ENCODE peak calls at places on chromosomes 5 and 9, in nine cellular contexts. One of them, this sample, is unnamed.

GRCh38 chr5:72234265-72234700 is 85.8 kb downstream of the MRPS27 start:
- ATAC-seq in esophagus mucosa: peak; percentile 67
- ATAC-seq in HCT116: peak; percentile 49
- ATAC-seq in activated CD4-positive, CD25-positive, alpha-beta regulatory T cell treated with anti-CD3 and anti-CD28 coated beads, Interleukin-2, amount 50 U/mL, for 24 hours: peak; percentile 94
- ATAC-seq in gastroesophageal sphincter: no peak
- ATAC-seq in activated CD8-positive, alpha-beta T cell treated with anti-CD3 and anti-CD28 coated beads for 36 hours: peak; percentile 94
- ATAC-seq in foreskin keratinocyte: peak; percentile 86
- ATAC-seq in Panc1: no peak
- ATAC-seq in naive thymus-derived CD8-positive, alpha-beta T cell: peak; percentile 27
- ATAC-seq in this sample: peak; percentile 34

GRCh38 chr5:1521671-1522600 is 1.8 kb downstream of the LPCAT1 start:
- ATAC-seq in esophagus mucosa: no peak
- ATAC-seq in HCT116: peak; percentile 43
- ATAC-seq in activated CD4-positive, CD25-positive, alpha-beta regulatory T cell treated with anti-CD3 and anti-CD28 coated beads, Interleukin-2, amount 50 U/mL, for 24 hours: no peak
- ATAC-seq in gastroesophageal sphincter: no peak
- ATAC-seq in activated CD8-positive, alpha-beta T cell treated with anti-CD3 and anti-CD28 coated beads for 36 hours: no peak
- ATAC-seq in foreskin keratinocyte: peak; percentile 54
- ATAC-seq in Panc1: no peak
- ATAC-seq in naive thymus-derived CD8-positive, alpha-beta T cell: no peak
- ATAC-seq in this sample: no peak

GRCh38 chr5:36444582-36444999 is 142.9 kb upstream of the RANBP3L start:
- ATAC-seq in esophagus mucosa: peak; percentile 54
- ATAC-seq in HCT116: no peak
- ATAC-seq in activated CD4-positive, CD25-positive, alpha-beta regulatory T cell treated with anti-CD3 and anti-CD28 coated beads, Interleukin-2, amount 50 U/mL, for 24 hours: no peak
- ATAC-seq in gastroesophageal sphincter: peak; percentile 56
- ATAC-seq in activated CD8-positive, alpha-beta T cell treated with anti-CD3 and anti-CD28 coated beads for 36 hours: no peak
- ATAC-seq in foreskin keratinocyte: peak; percentile 51
- ATAC-seq in Panc1: no peak
- ATAC-seq in naive thymus-derived CD8-positive, alpha-beta T cell: no peak
- ATAC-seq in this sample: no peak

GRCh38 chr5:12095808-12096281 is 191.6 kb upstream of the CTNND2 start:
- ATAC-seq in esophagus mucosa: no peak
- ATAC-seq in HCT116: no peak
- ATAC-seq in activated CD4-positive, CD25-positive, alpha-beta regulatory T cell treated with anti-CD3 and anti-CD28 coated beads, Interleukin-2, amount 50 U/mL, for 24 hours: no peak
- ATAC-seq in gastroesophageal sphincter: no peak
- ATAC-seq in activated CD8-positive, alpha-beta T cell treated with anti-CD3 and anti-CD28 coated beads for 36 hours: no peak
- ATAC-seq in foreskin keratinocyte: peak; percentile 76
- ATAC-seq in Panc1: no peak
- ATAC-seq in naive thymus-derived CD8-positive, alpha-beta T cell: no peak
- ATAC-seq in this sample: no peak

GRCh38 chr9:114685951-114686350 is 4.0 kb upstream of the TEX48 start:
- ATAC-seq in esophagus mucosa: no peak
- ATAC-seq in HCT116: no peak
- ATAC-seq in activated CD4-positive, CD25-positive, alpha-beta regulatory T cell treated with anti-CD3 and anti-CD28 coated beads, Interleukin-2, amount 50 U/mL, for 24 hours: no peak
- ATAC-seq in gastroesophageal sphincter: no peak
- ATAC-seq in activated CD8-positive, alpha-beta T cell treated with anti-CD3 and anti-CD28 coated beads for 36 hours: no peak
- ATAC-seq in foreskin keratinocyte: no peak
- ATAC-seq in Panc1: no peak
- ATAC-seq in naive thymus-derived CD8-positive, alpha-beta T cell: no peak
- ATAC-seq in this sample: no peak

GRCh38 chr9:27440888-27441740 is 83.0 kb upstream of the IFNK start:
- ATAC-seq in esophagus mucosa: no peak
- ATAC-seq in HCT116: no peak
- ATAC-seq in activated CD4-positive, CD25-positive, alpha-beta regulatory T cell treated with anti-CD3 and anti-CD28 coated beads, Interleukin-2, amount 50 U/mL, for 24 hours: no peak
- ATAC-seq in gastroesophageal sphincter: no peak
- ATAC-seq in activated CD8-positive, alpha-beta T cell treated with anti-CD3 and anti-CD28 coated beads for 36 hours: no peak
- ATAC-seq in foreskin keratinocyte: peak; percentile 16
- ATAC-seq in Panc1: no peak
- ATAC-seq in naive thymus-derived CD8-positive, alpha-beta T cell: no peak
- ATAC-seq in this sample: peak; percentile 59

GRCh38 chr9:13758876-13759275 is 479.4 kb upstream of the MPDZ start:
- ATAC-seq in esophagus mucosa: no peak
- ATAC-seq in HCT116: no peak
- ATAC-seq in activated CD4-positive, CD25-positive, alpha-beta regulatory T cell treated with anti-CD3 and anti-CD28 coated beads, Interleukin-2, amount 50 U/mL, for 24 hours: no peak
- ATAC-seq in gastroesophageal sphincter: no peak
- ATAC-seq in activated CD8-positive, alpha-beta T cell treated with anti-CD3 and anti-CD28 coated beads for 36 hours: no peak
- ATAC-seq in foreskin keratinocyte: no peak
- ATAC-seq in Panc1: no peak
- ATAC-seq in naive thymus-derived CD8-positive, alpha-beta T cell: no peak
- ATAC-seq in this sample: no peak

GRCh38 chr5:67143549-67143948 is 53.0 kb downstream of the CD180 start:
- ATAC-seq in esophagus mucosa: no peak
- ATAC-seq in HCT116: no peak
- ATAC-seq in activated CD4-positive, CD25-positive, alpha-beta regulatory T cell treated with anti-CD3 and anti-CD28 coated beads, Interleukin-2, amount 50 U/mL, for 24 hours: no peak
- ATAC-seq in gastroesophageal sphincter: no peak
- ATAC-seq in activated CD8-positive, alpha-beta T cell treated with anti-CD3 and anti-CD28 coated beads for 36 hours: no peak
- ATAC-seq in foreskin keratinocyte: no peak
- ATAC-seq in Panc1: no peak
- ATAC-seq in naive thymus-derived CD8-positive, alpha-beta T cell: no peak
- ATAC-seq in this sample: no peak

GRCh38 chr5:77893225-77893860 is 117.2 kb upstream of the TBCA start:
- ATAC-seq in esophagus mucosa: peak; percentile 81
- ATAC-seq in HCT116: peak; percentile 95
- ATAC-seq in activated CD4-positive, CD25-positive, alpha-beta regulatory T cell treated with anti-CD3 and anti-CD28 coated beads, Interleukin-2, amount 50 U/mL, for 24 hours: no peak
- ATAC-seq in gastroesophageal sphincter: no peak
- ATAC-seq in activated CD8-positive, alpha-beta T cell treated with anti-CD3 and anti-CD28 coated beads for 36 hours: no peak
- ATAC-seq in foreskin keratinocyte: peak; percentile 98
- ATAC-seq in Panc1: peak; percentile 97
- ATAC-seq in naive thymus-derived CD8-positive, alpha-beta T cell: no peak
- ATAC-seq in this sample: no peak

GRCh38 chr5:72115277-72115676 is 8.0 kb downstream of the MAP1B start:
- ATAC-seq in esophagus mucosa: no peak
- ATAC-seq in HCT116: no peak
- ATAC-seq in activated CD4-positive, CD25-positive, alpha-beta regulatory T cell treated with anti-CD3 and anti-CD28 coated beads, Interleukin-2, amount 50 U/mL, for 24 hours: no peak
- ATAC-seq in gastroesophageal sphincter: no peak
- ATAC-seq in activated CD8-positive, alpha-beta T cell treated with anti-CD3 and anti-CD28 coated beads for 36 hours: no peak
- ATAC-seq in foreskin keratinocyte: no peak
- ATAC-seq in Panc1: no peak
- ATAC-seq in naive thymus-derived CD8-positive, alpha-beta T cell: no peak
- ATAC-seq in this sample: no peak

GRCh38 chr9:72996106-72996505 is 43.3 kb upstream of the ALDH1A1 start:
- ATAC-seq in esophagus mucosa: no peak
- ATAC-seq in HCT116: no peak
- ATAC-seq in activated CD4-positive, CD25-positive, alpha-beta regulatory T cell treated with anti-CD3 and anti-CD28 coated beads, Interleukin-2, amount 50 U/mL, for 24 hours: no peak
- ATAC-seq in gastroesophageal sphincter: no peak
- ATAC-seq in activated CD8-positive, alpha-beta T cell treated with anti-CD3 and anti-CD28 coated beads for 36 hours: no peak
- ATAC-seq in foreskin keratinocyte: no peak
- ATAC-seq in Panc1: no peak
- ATAC-seq in naive thymus-derived CD8-positive, alpha-beta T cell: no peak
- ATAC-seq in this sample: no peak

GRCh38 chr5:3518576-3518975 is 77.1 kb upstream of the IRX1 start:
- ATAC-seq in esophagus mucosa: no peak
- ATAC-seq in HCT116: no peak
- ATAC-seq in activated CD4-positive, CD25-positive, alpha-beta regulatory T cell treated with anti-CD3 and anti-CD28 coated beads, Interleukin-2, amount 50 U/mL, for 24 hours: no peak
- ATAC-seq in gastroesophageal sphincter: no peak
- ATAC-seq in activated CD8-positive, alpha-beta T cell treated with anti-CD3 and anti-CD28 coated beads for 36 hours: no peak
- ATAC-seq in foreskin keratinocyte: no peak
- ATAC-seq in Panc1: no peak
- ATAC-seq in naive thymus-derived CD8-positive, alpha-beta T cell: no peak
- ATAC-seq in this sample: no peak

GRCh38 chr9:97905228-97905627 is 17.1 kb downstream of the TRMO start:
- ATAC-seq in esophagus mucosa: no peak
- ATAC-seq in HCT116: no peak
- ATAC-seq in activated CD4-positive, CD25-positive, alpha-beta regulatory T cell treated with anti-CD3 and anti-CD28 coated beads, Interleukin-2, amount 50 U/mL, for 24 hours: peak; percentile 15
- ATAC-seq in gastroesophageal sphincter: no peak
- ATAC-seq in activated CD8-positive, alpha-beta T cell treated with anti-CD3 and anti-CD28 coated beads for 36 hours: peak; percentile 52
- ATAC-seq in foreskin keratinocyte: no peak
- ATAC-seq in Panc1: no peak
- ATAC-seq in naive thymus-derived CD8-positive, alpha-beta T cell: peak; percentile 87
- ATAC-seq in this sample: no peak

GRCh38 chr5:73674669-73675004 is 48.6 kb downstream of the ARHGEF28 start:
- ATAC-seq in esophagus mucosa: peak; percentile 50
- ATAC-seq in HCT116: peak; percentile 22
- ATAC-seq in activated CD4-positive, CD25-positive, alpha-beta regulatory T cell treated with anti-CD3 and anti-CD28 coated beads, Interleukin-2, amount 50 U/mL, for 24 hours: no peak
- ATAC-seq in gastroesophageal sphincter: no peak
- ATAC-seq in activated CD8-positive, alpha-beta T cell treated with anti-CD3 and anti-CD28 coated beads for 36 hours: no peak
- ATAC-seq in foreskin keratinocyte: peak; percentile 40
- ATAC-seq in Panc1: no peak
- ATAC-seq in naive thymus-derived CD8-positive, alpha-beta T cell: no peak
- ATAC-seq in this sample: no peak

GRCh38 chr9:93612796-93613154 is 36.4 kb downstream of the PHF2 start:
- ATAC-seq in esophagus mucosa: peak; percentile 78
- ATAC-seq in HCT116: no peak
- ATAC-seq in activated CD4-positive, CD25-positive, alpha-beta regulatory T cell treated with anti-CD3 and anti-CD28 coated beads, Interleukin-2, amount 50 U/mL, for 24 hours: peak; percentile 38
- ATAC-seq in gastroesophageal sphincter: no peak
- ATAC-seq in activated CD8-positive, alpha-beta T cell treated with anti-CD3 and anti-CD28 coated beads for 36 hours: peak; percentile 64
- ATAC-seq in foreskin keratinocyte: peak; percentile 82
- ATAC-seq in Panc1: no peak
- ATAC-seq in naive thymus-derived CD8-positive, alpha-beta T cell: no peak
- ATAC-seq in this sample: peak; percentile 92

GRCh38 chr5:74020488-74020887 is 394.5 kb downstream of the ARHGEF28 start:
- ATAC-seq in esophagus mucosa: no peak
- ATAC-seq in HCT116: no peak
- ATAC-seq in activated CD4-positive, CD25-positive, alpha-beta regulatory T cell treated with anti-CD3 and anti-CD28 coated beads, Interleukin-2, amount 50 U/mL, for 24 hours: no peak
- ATAC-seq in gastroesophageal sphincter: no peak
- ATAC-seq in activated CD8-positive, alpha-beta T cell treated with anti-CD3 and anti-CD28 coated beads for 36 hours: no peak
- ATAC-seq in foreskin keratinocyte: no peak
- ATAC-seq in Panc1: no peak
- ATAC-seq in naive thymus-derived CD8-positive, alpha-beta T cell: no peak
- ATAC-seq in this sample: no peak

GRCh38 chr5:134127376-134127861 is 12.9 kb downstream of the TCF7 start:
- ATAC-seq in esophagus mucosa: no peak
- ATAC-seq in HCT116: no peak
- ATAC-seq in activated CD4-positive, CD25-positive, alpha-beta regulatory T cell treated with anti-CD3 and anti-CD28 coated beads, Interleukin-2, amount 50 U/mL, for 24 hours: peak; percentile 34
- ATAC-seq in gastroesophageal sphincter: peak; percentile 37
- ATAC-seq in activated CD8-positive, alpha-beta T cell treated with anti-CD3 and anti-CD28 coated beads for 36 hours: peak; percentile 15
- ATAC-seq in foreskin keratinocyte: peak; percentile 42
- ATAC-seq in Panc1: peak; percentile 31
- ATAC-seq in naive thymus-derived CD8-positive, alpha-beta T cell: no peak
- ATAC-seq in this sample: peak; percentile 55

GRCh38 chr9:84340535-84340934 is at the start of gene SLC28A3:
- ATAC-seq in esophagus mucosa: peak; percentile 94
- ATAC-seq in HCT116: no peak
- ATAC-seq in activated CD4-positive, CD25-positive, alpha-beta regulatory T cell treated with anti-CD3 and anti-CD28 coated beads, Interleukin-2, amount 50 U/mL, for 24 hours: no peak
- ATAC-seq in gastroesophageal sphincter: no peak
- ATAC-seq in activated CD8-positive, alpha-beta T cell treated with anti-CD3 and anti-CD28 coated beads for 36 hours: no peak
- ATAC-seq in foreskin keratinocyte: peak; percentile 62
- ATAC-seq in Panc1: no peak
- ATAC-seq in naive thymus-derived CD8-positive, alpha-beta T cell: no peak
- ATAC-seq in this sample: no peak

GRCh38 chr5:142110046-142110531 is 1.5 kb downstream of the NDFIP1 start:
- ATAC-seq in esophagus mucosa: no peak
- ATAC-seq in HCT116: no peak
- ATAC-seq in activated CD4-positive, CD25-positive, alpha-beta regulatory T cell treated with anti-CD3 and anti-CD28 coated beads, Interleukin-2, amount 50 U/mL, for 24 hours: no peak
- ATAC-seq in gastroesophageal sphincter: no peak
- ATAC-seq in activated CD8-positive, alpha-beta T cell treated with anti-CD3 and anti-CD28 coated beads for 36 hours: no peak
- ATAC-seq in foreskin keratinocyte: no peak
- ATAC-seq in Panc1: no peak
- ATAC-seq in naive thymus-derived CD8-positive, alpha-beta T cell: peak; percentile 16
- ATAC-seq in this sample: peak; percentile 44

GRCh38 chr5:34895641-34896419 is 19.5 kb downstream of the RAD1 start:
- ATAC-seq in esophagus mucosa: no peak
- ATAC-seq in HCT116: no peak
- ATAC-seq in activated CD4-positive, CD25-positive, alpha-beta regulatory T cell treated with anti-CD3 and anti-CD28 coated beads, Interleukin-2, amount 50 U/mL, for 24 hours: no peak
- ATAC-seq in gastroesophageal sphincter: no peak
- ATAC-seq in activated CD8-positive, alpha-beta T cell treated with anti-CD3 and anti-CD28 coated beads for 36 hours: no peak
- ATAC-seq in foreskin keratinocyte: no peak
- ATAC-seq in Panc1: no peak
- ATAC-seq in naive thymus-derived CD8-positive, alpha-beta T cell: no peak
- ATAC-seq in this sample: no peak

GRCh38 chr5:1975406-1975715 is 92.6 kb upstream of the IRX4 start:
- ATAC-seq in esophagus mucosa: peak; percentile 40
- ATAC-seq in HCT116: no peak
- ATAC-seq in activated CD4-positive, CD25-positive, alpha-beta regulatory T cell treated with anti-CD3 and anti-CD28 coated beads, Interleukin-2, amount 50 U/mL, for 24 hours: no peak
- ATAC-seq in gastroesophageal sphincter: no peak
- ATAC-seq in activated CD8-positive, alpha-beta T cell treated with anti-CD3 and anti-CD28 coated beads for 36 hours: no peak
- ATAC-seq in foreskin keratinocyte: peak; percentile 13
- ATAC-seq in Panc1: no peak
- ATAC-seq in naive thymus-derived CD8-positive, alpha-beta T cell: no peak
- ATAC-seq in this sample: no peak

GRCh38 chr9:35538361-35539234 is 48.7 kb downstream of the RUSC2 start:
- ATAC-seq in esophagus mucosa: peak; percentile 60
- ATAC-seq in HCT116: no peak
- ATAC-seq in activated CD4-positive, CD25-positive, alpha-beta regulatory T cell treated with anti-CD3 and anti-CD28 coated beads, Interleukin-2, amount 50 U/mL, for 24 hours: no peak
- ATAC-seq in gastroesophageal sphincter: peak; percentile 95
- ATAC-seq in activated CD8-positive, alpha-beta T cell treated with anti-CD3 and anti-CD28 coated beads for 36 hours: no peak
- ATAC-seq in foreskin keratinocyte: peak; percentile 82
- ATAC-seq in Panc1: peak; percentile 18
- ATAC-seq in naive thymus-derived CD8-positive, alpha-beta T cell: no peak
- ATAC-seq in this sample: no peak

GRCh38 chr9:132820545-132820944 is 57.5 kb downstream of the AK8 start:
- ATAC-seq in esophagus mucosa: no peak
- ATAC-seq in HCT116: no peak
- ATAC-seq in activated CD4-positive, CD25-positive, alpha-beta regulatory T cell treated with anti-CD3 and anti-CD28 coated beads, Interleukin-2, amount 50 U/mL, for 24 hours: no peak
- ATAC-seq in gastroesophageal sphincter: no peak
- ATAC-seq in activated CD8-positive, alpha-beta T cell treated with anti-CD3 and anti-CD28 coated beads for 36 hours: no peak
- ATAC-seq in foreskin keratinocyte: no peak
- ATAC-seq in Panc1: no peak
- ATAC-seq in naive thymus-derived CD8-positive, alpha-beta T cell: no peak
- ATAC-seq in this sample: no peak

GRCh38 chr9:108919517-108919916 is 14.4 kb downstream of the ELP1 start:
- ATAC-seq in esophagus mucosa: peak; percentile 43
- ATAC-seq in HCT116: no peak
- ATAC-seq in activated CD4-positive, CD25-positive, alpha-beta regulatory T cell treated with anti-CD3 and anti-CD28 coated beads, Interleukin-2, amount 50 U/mL, for 24 hours: no peak
- ATAC-seq in gastroesophageal sphincter: no peak
- ATAC-seq in activated CD8-positive, alpha-beta T cell treated with anti-CD3 and anti-CD28 coated beads for 36 hours: no peak
- ATAC-seq in foreskin keratinocyte: no peak
- ATAC-seq in Panc1: no peak
- ATAC-seq in naive thymus-derived CD8-positive, alpha-beta T cell: no peak
- ATAC-seq in this sample: no peak

GRCh38 chr5:14665110-14665822 is 748 bp downstream of the OTULIN start:
- ATAC-seq in esophagus mucosa: no peak
- ATAC-seq in HCT116: peak; percentile 19
- ATAC-seq in activated CD4-positive, CD25-positive, alpha-beta regulatory T cell treated with anti-CD3 and anti-CD28 coated beads, Interleukin-2, amount 50 U/mL, for 24 hours: no peak
- ATAC-seq in gastroesophageal sphincter: no peak
- ATAC-seq in activated CD8-positive, alpha-beta T cell treated with anti-CD3 and anti-CD28 coated beads for 36 hours: no peak
- ATAC-seq in foreskin keratinocyte: no peak
- ATAC-seq in Panc1: peak; percentile 35
- ATAC-seq in naive thymus-derived CD8-positive, alpha-beta T cell: no peak
- ATAC-seq in this sample: no peak

GRCh38 chr5:35194636-35195471 is 35.4 kb downstream of the PRLR start:
- ATAC-seq in esophagus mucosa: no peak
- ATAC-seq in HCT116: no peak
- ATAC-seq in activated CD4-positive, CD25-positive, alpha-beta regulatory T cell treated with anti-CD3 and anti-CD28 coated beads, Interleukin-2, amount 50 U/mL, for 24 hours: no peak
- ATAC-seq in gastroesophageal sphincter: no peak
- ATAC-seq in activated CD8-positive, alpha-beta T cell treated with anti-CD3 and anti-CD28 coated beads for 36 hours: no peak
- ATAC-seq in foreskin keratinocyte: no peak
- ATAC-seq in Panc1: no peak
- ATAC-seq in naive thymus-derived CD8-positive, alpha-beta T cell: no peak
- ATAC-seq in this sample: peak; percentile 94

GRCh38 chr9:131276891-131277672 is 772 bp upstream of the FAM78A start:
- ATAC-seq in esophagus mucosa: peak; percentile 8
- ATAC-seq in HCT116: peak; percentile 37
- ATAC-seq in activated CD4-positive, CD25-positive, alpha-beta regulatory T cell treated with anti-CD3 and anti-CD28 coated beads, Interleukin-2, amount 50 U/mL, for 24 hours: peak; percentile 41
- ATAC-seq in gastroesophageal sphincter: peak; percentile 10
- ATAC-seq in activated CD8-positive, alpha-beta T cell treated with anti-CD3 and anti-CD28 coated beads for 36 hours: peak; percentile 15
- ATAC-seq in foreskin keratinocyte: no peak
- ATAC-seq in Panc1: peak; percentile 16
- ATAC-seq in naive thymus-derived CD8-positive, alpha-beta T cell: peak; percentile 39
- ATAC-seq in this sample: peak; percentile 21

GRCh38 chr5:150294551-150295071 is 5.0 kb upstream of the CAMK2A start:
- ATAC-seq in esophagus mucosa: no peak
- ATAC-seq in HCT116: no peak
- ATAC-seq in activated CD4-positive, CD25-positive, alpha-beta regulatory T cell treated with anti-CD3 and anti-CD28 coated beads, Interleukin-2, amount 50 U/mL, for 24 hours: no peak
- ATAC-seq in gastroesophageal sphincter: no peak
- ATAC-seq in activated CD8-positive, alpha-beta T cell treated with anti-CD3 and anti-CD28 coated beads for 36 hours: no peak
- ATAC-seq in foreskin keratinocyte: no peak
- ATAC-seq in Panc1: no peak
- ATAC-seq in naive thymus-derived CD8-positive, alpha-beta T cell: no peak
- ATAC-seq in this sample: no peak

GRCh38 chr5:5141011-5141599 is 975 bp downstream of the ADAMTS16 start:
- ATAC-seq in esophagus mucosa: no peak
- ATAC-seq in HCT116: no peak
- ATAC-seq in activated CD4-positive, CD25-positive, alpha-beta regulatory T cell treated with anti-CD3 and anti-CD28 coated beads, Interleukin-2, amount 50 U/mL, for 24 hours: no peak
- ATAC-seq in gastroesophageal sphincter: no peak
- ATAC-seq in activated CD8-positive, alpha-beta T cell treated with anti-CD3 and anti-CD28 coated beads for 36 hours: no peak
- ATAC-seq in foreskin keratinocyte: no peak
- ATAC-seq in Panc1: no peak
- ATAC-seq in naive thymus-derived CD8-positive, alpha-beta T cell: no peak
- ATAC-seq in this sample: no peak

GRCh38 chr5:109989161-109989560 is 299.4 kb downstream of the MAN2A1 start:
- ATAC-seq in esophagus mucosa: no peak
- ATAC-seq in HCT116: no peak
- ATAC-seq in activated CD4-positive, CD25-positive, alpha-beta regulatory T cell treated with anti-CD3 and anti-CD28 coated beads, Interleukin-2, amount 50 U/mL, for 24 hours: no peak
- ATAC-seq in gastroesophageal sphincter: no peak
- ATAC-seq in activated CD8-positive, alpha-beta T cell treated with anti-CD3 and anti-CD28 coated beads for 36 hours: no peak
- ATAC-seq in foreskin keratinocyte: no peak
- ATAC-seq in Panc1: no peak
- ATAC-seq in naive thymus-derived CD8-positive, alpha-beta T cell: no peak
- ATAC-seq in this sample: no peak

GRCh38 chr9:131300444-131300843 is 10.9 kb downstream of the PLPP7 start:
- ATAC-seq in esophagus mucosa: no peak
- ATAC-seq in HCT116: no peak
- ATAC-seq in activated CD4-positive, CD25-positive, alpha-beta regulatory T cell treated with anti-CD3 and anti-CD28 coated beads, Interleukin-2, amount 50 U/mL, for 24 hours: no peak
- ATAC-seq in gastroesophageal sphincter: no peak
- ATAC-seq in activated CD8-positive, alpha-beta T cell treated with anti-CD3 and anti-CD28 coated beads for 36 hours: no peak
- ATAC-seq in foreskin keratinocyte: no peak
- ATAC-seq in Panc1: no peak
- ATAC-seq in naive thymus-derived CD8-positive, alpha-beta T cell: no peak
- ATAC-seq in this sample: no peak